ENCODE peak calls at places on chromosome 5, in ten cellular contexts. F is NT2/D1; X is WTC11; J is SIG-M5; C is COR-L47; P is EL; T is heart left ventricle; S is nephron progenitor cell; O is stimulated activated CD8-positive, alpha-beta memory T cell treated with anti-CD3 and anti-CD28 coated beads, Interleukin-15, amount 100 ng/mL, for 1 hour; V is activated T-cell treated with anti-CD3 and anti-CD28 coated beads for 24 hours. I is an unnamed sample.

GRCh38 chr5:175340180-175340579 is 103.8 kb downstream of the DRD1 start:
- DNase-seq in C (no peak), P (no peak), X (no peak), V (no peak), O (no peak), S (no peak), T (no peak), F (no peak), J (no peak), I (no peak)

GRCh38 chr5:41921874-41922273 is 3.2 kb upstream of the FBXO4 start:
- DNase-seq in O (no peak), J (no peak), S (no peak), C (no peak), V (no peak), F (no peak), P (peak), T (no peak), X (no peak), I (no peak)

GRCh38 chr5:170508660-170509322 is 5.0 kb downstream of the KCNIP1 start:
- DNase-seq in V (no peak), X (no peak), T (no peak), P (no peak), O (no peak), F (no peak), J (no peak), C (no peak), S (no peak), I (peak)

GRCh38 chr5:41414598-41414997 is 95.8 kb downstream of the PLCXD3 start:
- DNase-seq in S (no peak), V (no peak), C (no peak), J (no peak), O (no peak), X (no peak), F (no peak), P (peak), T (peak), I (no peak)

GRCh38 chr5:176899296-176899891 is at the start of gene HK3:
- DNase-seq in C (no peak), T (peak), S (no peak), X (no peak), V (no peak), J (peak), P (no peak), O (no peak), F (no peak), I (peak)

GRCh38 chr5:95988094-95988493 is 26.4 kb upstream of the ELL2 start:
- DNase-seq in O (no peak), T (no peak), P (no peak), C (no peak), F (no peak), X (no peak), S (no peak), V (no peak), J (no peak), I (no peak)

GRCh38 chr5:115634343-115635132 is 8.7 kb upstream of the TMED7 start:
- DNase-seq in C (peak), V (peak), O (peak), P (peak), T (peak), J (peak), X (peak), F (peak), S (peak), I (peak)

GRCh38 chr5:69231851-69232250 is 2.8 kb upstream of the CDK7 start:
- DNase-seq in C (no peak), V (no peak), F (no peak), J (no peak), X (no peak), O (no peak), S (no peak), P (no peak), T (no peak), I (no peak)

GRCh38 chr5:149959406-149960236 is 937 bp upstream of the SLC26A2 start:
- DNase-seq in S (no peak), J (peak), X (no peak), F (no peak), O (peak), T (no peak), P (peak), C (no peak), V (peak), I (peak)

GRCh38 chr5:95938355-95938754 is 23.3 kb downstream of the ELL2 start:
- DNase-seq in F (no peak), O (no peak), S (no peak), V (no peak), P (no peak), J (no peak), T (no peak), C (no peak), X (no peak), I (no peak)

GRCh38 chr5:141175933-141176332 is 1.7 kb upstream of the PCDHB8 start:
- DNase-seq in C (no peak), O (no peak), T (no peak), S (no peak), X (no peak), P (no peak), J (no peak), V (no peak), F (no peak), I (no peak)

GRCh38 chr5:131163315-131164119 is 1.5 kb downstream of the HINT1 start:
- DNase-seq in O (no peak), J (no peak), V (no peak), C (no peak), X (no peak), T (no peak), P (peak), F (no peak), S (no peak), I (peak)

GRCh38 chr5:746258-746761 is 38.2 kb downstream of the ZDHHC11B start:
- DNase-seq in P (no peak), V (no peak), X (peak), C (no peak), T (peak), F (no peak), J (no peak), S (no peak), O (no peak), I (no peak)

GRCh38 chr5:86979801-86980510 is 287.7 kb upstream of the RASA1 start:
- DNase-seq in T (no peak), O (no peak), J (peak), S (no peak), F (no peak), C (no peak), V (no peak), X (no peak), P (peak), I (peak)

GRCh38 chr5:100905259-100905914 is 2.3 kb upstream of the ST8SIA4 start:
- DNase-seq in V (no peak), P (no peak), F (no peak), O (no peak), X (no peak), S (no peak), T (no peak), C (no peak), J (no peak), I (peak)

GRCh38 chr5:110865400-110866094 is 126.7 kb downstream of the SLC25A46 start:
- DNase-seq in O (no peak), V (no peak), J (no peak), T (no peak), S (peak), X (peak), C (no peak), F (peak), P (peak), I (peak)

GRCh38 chr5:170143710-170144109 is 38.0 kb downstream of the FOXI1 start:
- DNase-seq in S (no peak), O (no peak), P (no peak), T (no peak), F (no peak), X (no peak), C (no peak), J (no peak), V (no peak), I (no peak)

GRCh38 chr5:43619380-43619779 is 16.4 kb downstream of the NNT start:
- DNase-seq in O (no peak), V (no peak), S (no peak), C (no peak), P (no peak), X (no peak), J (no peak), F (no peak), T (no peak), I (no peak)

GRCh38 chr5:138725153-138725884 is 27.9 kb upstream of the CTNNA1 start:
- DNase-seq in S (peak), F (peak), X (peak), J (no peak), V (no peak), P (peak), T (peak), C (peak), O (no peak), I (peak)

GRCh38 chr5:56429110-56429561 is 196.0 kb upstream of the ANKRD55 start:
- DNase-seq in F (no peak), S (no peak), J (no peak), C (no peak), P (no peak), T (peak), O (no peak), X (no peak), V (no peak), I (no peak)

GRCh38 chr5:122152266-122152900 is 23.0 kb downstream of the ZNF474 start:
- DNase-seq in V (no peak), S (no peak), F (no peak), J (no peak), P (peak), T (no peak), O (no peak), X (no peak), C (no peak), I (no peak)

GRCh38 chr5:38680094-38680765 is 123.8 kb upstream of the LIFR start:
- DNase-seq in C (no peak), S (no peak), J (no peak), V (no peak), O (no peak), F (no peak), X (no peak), P (no peak), T (no peak), I (no peak)

GRCh38 chr5:82156876-82157275 is 121.3 kb downstream of the RPS23 start:
- DNase-seq in C (no peak), S (no peak), T (no peak), P (no peak), O (no peak), F (no peak), J (no peak), X (peak), V (no peak), I (peak)

GRCh38 chr5:132856011-132856410 is 10.3 kb downstream of the GDF9 start:
- DNase-seq in O (no peak), X (no peak), V (no peak), C (no peak), J (no peak), S (no peak), T (no peak), P (no peak), F (no peak), I (no peak)

GRCh38 chr5:144142030-144142825 is 28.2 kb downstream of the YIPF5 start:
- DNase-seq in P (peak), V (no peak), X (no peak), F (peak), C (peak), T (no peak), O (no peak), J (peak), S (no peak), I (peak)

GRCh38 chr5:133081716-133082115 is 29.9 kb downstream of the HSPA4 start:
- DNase-seq in P (no peak), J (no peak), S (no peak), F (no peak), X (no peak), V (no peak), T (no peak), O (no peak), C (no peak), I (no peak)

GRCh38 chr5:180632768-180633167 is 16.6 kb downstream of the FLT4 start:
- DNase-seq in V (no peak), P (no peak), F (no peak), S (no peak), T (peak), X (no peak), C (no peak), J (no peak), O (no peak), I (no peak)

GRCh38 chr5:95280692-95281091 is 4.2 kb downstream of the MCTP1 start:
- DNase-seq in X (no peak), J (no peak), P (no peak), T (no peak), O (no peak), C (no peak), F (no peak), V (no peak), S (no peak), I (no peak)

I was measured in Kasumi-1.